ENCODE peak calls at places on chromosomes 6 and 20, in five cellular contexts. U, O, C, M and E are unnamed samples.
A peak's percentile ranks its signal among the peaks of the same experiment; 100 is the strongest.

GRCh38 chr6:147868493-147869222 is 360.2 kb downstream of the SAMD5 start:
- DNase-seq in C (no peak), O (no peak), M (no peak), U (peak; percentile 12), E (no peak)

GRCh38 chr6:80163754-80164187 is 57.3 kb downstream of the BCKDHB start:
- DNase-seq in M (peak; percentile 26), C (no peak), U (peak; percentile 82), O (peak; percentile 60), E (peak; percentile 47)

GRCh38 chr20:62049342-62050165 is 16.1 kb downstream of the TAF4 start:
- DNase-seq in C (no peak), U (no peak), O (no peak), M (no peak), E (no peak)

GRCh38 chr20:13141541-13141940 is 79.5 kb upstream of the ISM1 start:
- DNase-seq in C (no peak), M (no peak), O (no peak), U (peak; percentile 22), E (no peak)

GRCh38 chr20:25199473-25200265 is 4.2 kb downstream of the ENTPD6 start:
- DNase-seq in O (no peak), U (peak; percentile 17), M (no peak), C (no peak), E (no peak)

GRCh38 chr20:21512634-21513180 is 1.2 kb downstream of the NKX2-2 start:
- DNase-seq in M (no peak), O (no peak), C (no peak), U (no peak), E (no peak)

GRCh38 chr6:166619912-166620311 is 7.1 kb downstream of the RPS6KA2 start:
- DNase-seq in M (no peak), C (no peak), O (peak; percentile 98), U (peak; percentile 98), E (peak; percentile 81)

GRCh38 chr6:99151634-99152344 is 197.7 kb downstream of the FAXC start:
- DNase-seq in O (peak; percentile 11), U (peak; percentile 13), C (peak; percentile 20), M (peak; percentile 23), E (peak; percentile 14)

GRCh38 chr20:47809561-47809960 is 24.3 kb upstream of the SULF2 start:
- DNase-seq in M (no peak), C (no peak), O (no peak), U (no peak), E (no peak)

GRCh38 chr6:149513915-149514314 is 29.1 kb upstream of the ZC3H12D start:
- DNase-seq in U (peak; percentile 7), C (no peak), O (peak; percentile 23), M (no peak), E (no peak)

GRCh38 chr6:107539849-107540464 is 50.0 kb downstream of the SOBP start:
- DNase-seq in O (no peak), C (no peak), M (no peak), U (no peak), E (no peak)

GRCh38 chr6:111521497-111522275 is 38.7 kb upstream of the REV3L start:
- DNase-seq in M (no peak), U (peak; percentile 16), C (no peak), O (no peak), E (no peak)

GRCh38 chr20:60132162-60132826 is 174.1 kb downstream of the CDH26 start:
- DNase-seq in M (no peak), O (no peak), U (no peak), C (no peak), E (no peak)

GRCh38 chr6:161507375-161507774 is 233.5 kb upstream of the AGPAT4 start:
- DNase-seq in C (no peak), U (no peak), O (no peak), M (no peak), E (no peak)

GRCh38 chr20:53940883-53941546 is 129.4 kb downstream of the BCAS1 start:
- DNase-seq in U (peak; percentile 94), M (no peak), O (peak; percentile 86), C (peak; percentile 37), E (peak; percentile 77)

GRCh38 chr6:32152414-32153251 is 894 bp upstream of the PRRT1 start:
- DNase-seq in O (peak; percentile 31), M (no peak), U (peak; percentile 25), C (no peak), E (no peak)

GRCh38 chr6:125124250-125124777 is 29.3 kb upstream of the TPD52L1 start:
- DNase-seq in M (peak; percentile 17), O (no peak), C (no peak), U (peak; percentile 34), E (no peak)

GRCh38 chr20:44709380-44709779 is 5.8 kb upstream of the CCN5 start:
- DNase-seq in O (no peak), M (no peak), U (no peak), C (no peak), E (no peak)

GRCh38 chr6:92777146-92777740 is 642.1 kb downstream of the EPHA7 start:
- DNase-seq in M (peak; percentile 12), O (peak; percentile 44), C (no peak), U (peak; percentile 53), E (peak; percentile 26)
- TF ChIP-seq CTCF in M (peak; percentile 33), O (peak; percentile 55), C (peak; percentile 58), U (peak; percentile 69), E (peak; percentile 70)

GRCh38 chr6:38929560-38929959 is 119.0 kb upstream of the GLP1R start:
- DNase-seq in O (no peak), U (no peak), C (no peak), M (no peak), E (no peak)

GRCh38 chr6:38933426-38933825 is 115.2 kb upstream of the GLP1R start:
- DNase-seq in O (peak; percentile 21), M (peak; percentile 24), C (no peak), U (peak; percentile 9), E (peak; percentile 2)

GRCh38 chr6:38937839-38938613 is 110.6 kb upstream of the GLP1R start:
- DNase-seq in O (no peak), M (no peak), U (no peak), C (no peak), E (no peak)

GRCh38 chr6:38938741-38939140 is 109.8 kb upstream of the GLP1R start:
- DNase-seq in C (no peak), U (no peak), M (no peak), O (no peak), E (no peak)

DNA sequence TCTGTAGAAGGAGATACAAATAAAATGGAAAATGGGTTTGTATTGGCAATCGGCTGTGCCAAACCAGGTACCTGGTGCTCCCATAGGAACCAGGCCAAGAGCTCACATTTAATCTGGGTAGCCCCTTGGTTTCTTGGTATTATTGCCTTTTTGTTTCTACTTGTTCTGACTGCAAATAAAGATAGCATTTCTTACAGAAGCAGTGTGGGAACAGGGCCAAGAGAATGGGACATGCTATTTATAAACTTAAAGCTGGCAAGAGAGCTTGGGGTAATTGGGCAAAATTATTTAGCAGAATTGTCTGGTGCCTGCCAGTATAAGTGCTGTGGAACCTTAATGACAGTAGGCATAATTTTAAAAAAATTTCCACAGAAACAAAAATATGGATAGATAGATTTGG is 113.5 kb upstream of the GLP1R start:
- DNase-seq in C (no peak), M (no peak), O (peak; percentile 4), U (no peak), E (no peak)
- H3K4me3 ChIP-seq in C (no peak overlapping the region), M (no peak overlapping the region), O (no peak overlapping the region), U (no peak overlapping the region), E (no peak overlapping the region)

GRCh38 chr6:42860031-42860430 is 19.4 kb upstream of the RPL7L1 start:
- DNase-seq in U (no peak), M (no peak), C (no peak), O (no peak), E (no peak)

GRCh38 chr6:42860481-42860880 is 18.9 kb upstream of the RPL7L1 start:
- DNase-seq in M (no peak), C (no peak), U (no peak), O (no peak), E (no peak)

GRCh38 chr6:42870145-42870936 is 9.1 kb upstream of the RPL7L1 start:
- DNase-seq in O (no peak), U (no peak), C (no peak), M (no peak), E (no peak)

GRCh38 chr6:42864602-42865001 is 14.8 kb upstream of the RPL7L1 start:
- DNase-seq in O (peak; percentile 10), U (no peak), M (no peak), C (no peak), E (no peak)
- TF ChIP-seq CTCF in O (no peak), U (no peak), M (no peak), C (no peak), E (no peak)

GRCh38 chr6:33414592-33415271 is 3.2 kb downstream of the CUTA start:
- DNase-seq in C (no peak), O (no peak), U (no peak), M (no peak), E (no peak)
- H3K4me3 ChIP-seq in C (no peak overlapping the region), O (no peak overlapping the region), U (no peak overlapping the region), M (no peak overlapping the region), E (no peak overlapping the region)

GRCh38 chr6:28814032-28814976 is 109.5 kb downstream of the TRIM27 start:
- DNase-seq in M (no peak), U (no peak), C (no peak), O (no peak), E (no peak)
- TF ChIP-seq CTCF in M (no peak), U (no peak), C (no peak), O (no peak), E (no peak)

DNA sequence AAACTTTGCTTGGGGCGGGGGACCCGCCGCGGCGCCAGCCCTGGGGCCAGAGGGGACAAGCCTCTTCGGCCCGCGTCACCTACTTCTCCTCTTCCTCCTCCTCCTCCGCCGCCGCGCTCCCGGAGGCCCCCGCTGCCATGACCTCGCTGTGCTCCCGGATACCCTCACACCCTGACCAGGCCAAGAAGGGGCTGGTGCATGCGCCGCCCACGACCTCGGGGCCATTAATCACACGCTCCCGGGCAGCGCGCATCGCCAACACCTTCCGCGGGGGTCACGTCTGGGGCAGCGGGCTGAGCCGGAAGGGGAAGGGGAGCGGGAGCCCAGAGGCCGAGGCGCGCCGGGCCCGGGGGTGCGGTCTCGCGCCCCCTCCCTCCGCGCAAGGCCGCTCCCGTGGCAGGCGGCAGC is 350 bp upstream of the CNR1 start:
- DNase-seq in O (no peak), C (no peak), M (no peak), U (no peak), E (no peak)
- H3K4me3 ChIP-seq in O (peak overlapping the region; percentile 36), C (peak overlapping the region; percentile 63), M (peak overlapping the region; percentile 45), U (peak overlapping the region; percentile 43), E (peak overlapping the region; percentile 54)

GRCh38 chr20:35465976-35466375 is 10.6 kb downstream of the CEP250 start:
- DNase-seq in M (no peak), U (no peak), O (no peak), C (peak; percentile 40), E (no peak)
- TF ChIP-seq CTCF in M (no peak), U (no peak), O (no peak), C (no peak), E (no peak)

DNA sequence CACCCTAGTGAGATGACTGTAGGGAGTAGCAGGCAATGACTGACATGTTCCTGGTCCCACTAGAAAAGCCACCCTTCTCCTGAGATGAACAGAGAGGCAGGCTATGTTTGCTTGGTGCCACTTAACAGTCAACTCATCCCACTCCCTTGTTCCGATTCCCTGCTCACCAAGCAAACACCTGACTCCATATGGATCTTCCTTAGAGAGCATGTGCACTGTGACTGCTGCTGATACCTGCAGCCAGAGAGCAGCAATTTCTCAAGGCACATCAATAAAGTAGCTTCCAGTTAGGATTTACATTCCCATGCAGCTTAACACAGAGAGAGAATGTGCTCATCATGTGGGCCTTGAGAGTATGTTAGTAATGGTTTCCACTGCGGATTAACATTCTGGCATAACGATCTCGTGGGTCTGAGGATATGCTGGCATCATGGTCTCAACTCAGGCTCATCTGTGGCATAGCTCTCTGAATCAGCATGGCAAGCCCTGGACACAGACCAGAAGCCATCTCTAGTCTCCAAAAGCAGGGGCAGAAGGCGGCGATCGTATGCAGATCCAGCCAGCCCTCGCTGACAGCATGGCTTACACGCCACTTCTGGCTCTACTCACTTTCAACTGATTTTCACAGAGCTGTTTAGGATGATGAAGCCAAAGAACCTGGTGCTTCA is 43.9 kb downstream of the ATXN1 start:
- DNase-seq in M (no peak), U (no peak), O (no peak), C (no peak), E (no peak)
- H3K4me3 ChIP-seq in M (no peak overlapping the region), U (no peak overlapping the region), O (no peak overlapping the region), C (no peak overlapping the region), E (no peak overlapping the region)